ENCODE peak calls at places on chromosomes 16 and 17, in four cellular contexts. J is Peyer's patch, T is transverse colon, A is esophagus squamous epithelium. F is an unnamed sample.

GRCh38 chr17:38703742-38704644 is 1.1 kb upstream of the MLLT6 start:
- DNase-seq in J (peak), T (peak), A (peak), F (peak)

GRCh38 chr16:85553436-85554113 is 59.5 kb upstream of the GSE1 start:
- DNase-seq in J (peak), T (peak), A (no peak), F (no peak)

GRCh38 chr17:46915596-46915995 is 7.4 kb upstream of the GOSR2 start:
- DNase-seq in J (no peak), T (no peak), A (no peak), F (no peak)

GRCh38 chr17:65530985-65531507 is 30.4 kb downstream of the AXIN2 start:
- DNase-seq in J (no peak), T (no peak), A (no peak), F (no peak)

GRCh38 chr17:79087428-79088143 is 13.0 kb downstream of the ENGASE start:
- DNase-seq in J (peak), T (peak), A (no peak), F (no peak)

GRCh38 chr17:57665696-57666095 is 79.4 kb downstream of the CCDC182 start:
- DNase-seq in J (no peak), T (no peak), A (no peak), F (peak)

GRCh38 chr16:48317614-48318013 is 67.6 kb downstream of the SIAH1 start:
- DNase-seq in J (no peak), T (no peak), A (no peak), F (no peak)

GRCh38 chr16:685967-686366 is 1.8 kb upstream of the JMJD8 start:
- DNase-seq in J (no peak), T (peak), A (no peak), F (no peak)

GRCh38 chr17:50618941-50619340 is 15.7 kb upstream of the ABCC3 start:
- DNase-seq in J (no peak), T (no peak), A (no peak), F (no peak)

GRCh38 chr17:17665255-17665654 is 16.0 kb upstream of the RAI1 start:
- DNase-seq in J (no peak), T (no peak), A (no peak), F (no peak)

GRCh38 chr16:52203096-52203495 is 343.8 kb downstream of the TOX3 start:
- DNase-seq in J (no peak), T (no peak), A (no peak), F (no peak)

GRCh38 chr16:1815461-1815860 is 11.2 kb downstream of the HAGH start:
- DNase-seq in J (no peak), T (no peak), A (no peak), F (no peak)

GRCh38 chr17:82103588-82104451 is 5.8 kb upstream of the FASN start:
- DNase-seq in J (no peak), T (peak), A (no peak), F (no peak)

GRCh38 chr16:26651884-26652283 is 414.8 kb upstream of the C16orf82 start:
- DNase-seq in J (no peak), T (no peak), A (no peak), F (no peak)

GRCh38 chr17:72590882-72591499 is 470.2 kb downstream of the SOX9 start:
- DNase-seq in J (no peak), T (no peak), A (no peak), F (no peak)

GRCh38 chr17:16250635-16251034 is 33.6 kb downstream of the PIGL start:
- DNase-seq in J (no peak), T (no peak), A (no peak), F (no peak)

GRCh38 chr16:83835972-83836566 is 28.3 kb downstream of the HSBP1 start:
- DNase-seq in J (no peak), T (no peak), A (no peak), F (no peak)

GRCh38 chr17:16002708-16003265 is 3.2 kb downstream of the TTC19 start:
- DNase-seq in J (no peak), T (no peak), A (no peak), F (no peak)

GRCh38 chr17:55424893-55425540 is 3.4 kb upstream of the MMD start:
- DNase-seq in J (no peak), T (no peak), A (no peak), F (no peak)

GRCh38 chr17:57898487-57899311 is 48.9 kb upstream of the MRPS23 start:
- DNase-seq in J (no peak), T (peak), A (no peak), F (no peak)

GRCh38 chr17:61122356-61122913 is 277.2 kb upstream of the TBX2 start:
- DNase-seq in J (no peak), T (no peak), A (no peak), F (no peak)

GRCh38 chr17:15290605-15291004 is 25.5 kb upstream of the PMP22 start:
- DNase-seq in J (no peak), T (no peak), A (no peak), F (no peak)

GRCh38 chr17:29613371-29613837 is 9.3 kb downstream of the CORO6 start:
- DNase-seq in J (peak), T (peak), A (peak), F (peak)

GRCh38 chr17:19752216-19753048 is 4.3 kb upstream of the ALDH3A1 start:
- DNase-seq in J (no peak), T (no peak), A (no peak), F (no peak)

GRCh38 chr17:44878627-44879221 is 20.5 kb downstream of the EFTUD2 start:
- DNase-seq in J (no peak), T (no peak), A (no peak), F (no peak)

GRCh38 chr16:84548971-84549844 is 44.7 kb upstream of the MEAK7 start:
- DNase-seq in J (peak), T (no peak), A (no peak), F (no peak)

GRCh38 chr16:2515180-2515803 is 1.5 kb downstream of the ATP6V0C start:
- DNase-seq in J (no peak), T (no peak), A (no peak), F (no peak)

GRCh38 chr16:82037666-82038065 is 2.6 kb downstream of the HSD17B2 start:
- DNase-seq in J (no peak), T (no peak), A (no peak), F (no peak)

GRCh38 chr16:68538880-68539701 is at the start of gene ZFP90:
- DNase-seq in J (peak), T (peak), A (peak), F (peak)

GRCh38 chr17:879546-879945 is 97.4 kb downstream of the MRM3 start:
- DNase-seq in J (peak), T (peak), A (no peak), F (peak)

GRCh38 chr16:68200120-68200783 is 35.7 kb downstream of the ESRP2 start:
- DNase-seq in J (no peak), T (no peak), A (no peak), F (no peak)

GRCh38 chr16:66402591-66403230 is 24.4 kb upstream of the BEAN1 start:
- DNase-seq in J (no peak), T (no peak), A (no peak), F (no peak)

GRCh38 chr16:10752843-10753523 is 9.3 kb downstream of the NUBP1 start:
- DNase-seq in J (peak), T (peak), A (peak), F (no peak)

GRCh38 chr16:11762431-11762830 is 19.8 kb upstream of the TXNDC11 start:
- DNase-seq in J (no peak), T (no peak), A (no peak), F (no peak)

GRCh38 chr16:67163903-67164558 is 514 bp upstream of the HSF4 start:
- DNase-seq in J (no peak), T (no peak), A (no peak), F (no peak)

GRCh38 chr17:5118219-5118618 is 2.4 kb downstream of the USP6 start:
- DNase-seq in J (no peak), T (peak), A (no peak), F (peak)

GRCh38 chr16:3094289-3095027 is 4.6 kb downstream of the ZSCAN10 start:
- DNase-seq in J (peak), T (peak), A (no peak), F (no peak)

GRCh38 chr17:77254961-77255741 is 114.4 kb downstream of the SEC14L1 start:
- DNase-seq in J (no peak), T (no peak), A (no peak), F (peak)

GRCh38 chr17:80889897-80890550 is 101.6 kb upstream of the CHMP6 start:
- DNase-seq in J (no peak), T (no peak), A (no peak), F (no peak)

GRCh38 chr17:81277421-81277820 is 17.7 kb downstream of the SLC38A10 start:
- DNase-seq in J (no peak), T (peak), A (no peak), F (no peak)

GRCh38 chr16:57537596-57538234 is 1.3 kb upstream of the CCDC102A start:
- DNase-seq in J (peak), T (no peak), A (no peak), F (no peak)
- H3K27ac ChIP-seq in J (peak), T (peak), A (peak), F (no peak)

GRCh38 chr17:74759243-74759801 is 10.9 kb downstream of the NHERF1 start:
- DNase-seq in J (peak), T (peak), A (no peak), F (no peak)
- H3K4me3 ChIP-seq in J (peak), T (no peak), A (peak), F (no peak)

GRCh38 chr16:53502331-53503269 is at the start of gene AKTIP:
- DNase-seq in J (peak), T (peak), A (no peak), F (peak)
- H3K27ac ChIP-seq in J (peak), T (peak), A (peak), F (peak)

GRCh38 chr16:74603848-74604247 is 3.1 kb downstream of the GLG1 start:
- DNase-seq in J (no peak), T (no peak), A (no peak), F (no peak)
- H3K4me3 ChIP-seq in J (no peak), T (no peak), A (no peak), F (no peak)

GRCh38 chr17:74752415-74752814 is 4.0 kb downstream of the NHERF1 start:
- DNase-seq in J (no peak), T (no peak), A (no peak), F (no peak)

GRCh38 chr17:74750327-74751069 is 2.1 kb downstream of the NHERF1 start:
- DNase-seq in J (no peak), T (peak), A (no peak), F (no peak)

GRCh38 chr17:74754832-74755231 is 6.4 kb downstream of the NHERF1 start:
- DNase-seq in J (no peak), T (no peak), A (no peak), F (no peak)

GRCh38 chr17:74751210-74751529 is 2.7 kb downstream of the NHERF1 start:
- DNase-seq in J (no peak), T (no peak), A (no peak), F (no peak)

DNA sequence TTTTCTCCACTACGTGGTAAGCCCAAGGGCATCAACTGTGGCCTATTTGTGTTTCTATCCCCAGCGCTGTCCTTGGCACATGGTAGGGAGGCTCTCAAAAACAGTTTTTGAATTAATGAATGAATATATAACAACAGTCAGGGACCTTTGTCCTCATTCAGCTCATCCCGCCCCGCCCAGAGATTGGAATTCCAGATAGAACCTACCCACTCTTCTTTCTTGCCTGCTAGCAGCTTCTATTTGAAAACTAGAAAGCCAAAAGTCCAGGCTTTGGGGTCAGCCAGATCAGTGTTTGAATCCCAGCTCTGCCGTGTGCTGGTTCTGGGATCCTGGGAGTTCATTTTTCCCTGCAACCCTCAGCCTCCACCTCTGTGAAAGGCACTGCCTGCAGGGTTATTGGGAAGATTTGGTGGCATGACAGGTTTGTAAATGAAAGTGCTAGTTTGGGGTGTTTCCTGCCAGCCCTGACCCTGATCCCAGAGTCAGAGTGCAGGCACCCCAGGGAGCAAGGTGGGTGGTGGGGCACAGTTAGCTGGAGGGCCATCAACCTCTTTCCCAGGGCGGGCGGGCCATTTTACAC is 4.5 kb downstream of the NHERF1 start:
- DNase-seq in J (no peak), T (peak), A (no peak), F (no peak)
- H3K27ac ChIP-seq in J (peak), T (peak), A (peak), F (no peak)

DNA sequence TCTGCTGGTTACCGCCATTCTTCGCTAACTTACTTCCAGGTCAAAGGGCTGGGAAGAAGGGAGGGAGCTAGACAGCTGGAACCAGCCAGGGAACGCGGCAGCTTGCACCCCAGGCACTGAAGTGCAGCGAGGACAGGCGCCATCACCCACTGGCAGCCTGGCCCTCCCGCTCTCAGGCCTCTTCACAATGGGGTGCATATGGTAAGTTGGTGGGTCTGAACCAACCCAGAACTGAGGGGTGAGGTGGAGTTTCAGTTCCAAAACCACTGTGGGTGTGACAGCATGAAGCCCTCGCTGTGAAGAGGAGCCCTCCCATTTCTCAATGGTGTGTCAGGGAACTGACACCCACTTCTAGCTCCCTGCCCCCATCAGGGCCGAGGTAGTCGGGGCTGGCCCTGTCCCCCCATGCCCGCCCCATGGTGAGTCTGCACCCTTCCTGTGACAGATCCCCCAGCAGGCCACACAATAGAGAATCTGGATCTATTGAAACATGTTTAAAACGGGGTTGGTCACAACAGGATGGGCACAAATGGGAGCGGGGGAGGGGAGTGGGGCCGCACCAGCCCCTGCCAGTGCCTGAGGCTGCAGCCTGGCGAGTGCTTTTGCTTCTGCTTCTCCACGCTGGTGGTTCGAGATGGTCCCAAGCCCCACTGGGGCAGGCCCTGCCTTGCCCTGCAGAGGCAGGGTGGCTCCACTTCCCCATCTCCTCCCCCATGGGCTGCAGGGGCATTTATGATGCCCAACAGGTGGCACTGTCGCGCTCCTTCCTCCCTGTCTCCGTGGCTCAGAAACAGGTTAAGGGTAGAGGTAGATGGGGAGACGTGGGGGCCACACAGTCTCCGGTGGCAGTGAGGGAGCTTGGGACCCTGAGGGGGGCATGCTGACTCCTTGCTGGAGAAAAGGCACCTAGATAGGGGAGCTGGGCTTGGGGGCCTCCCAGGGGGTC is 2.3 kb downstream of the LIMD2 start:
- DNase-seq in J (peak), T (peak), A (no peak), F (no peak)
- H3K4me3 ChIP-seq in J (peak), T (peak), A (peak), F (no peak)